ENCODE peak calls at places on chromosomes 1 and 21, in four cellular contexts. K, C, Z and H are unnamed samples.
A peak's percentile ranks its signal among the peaks of the same experiment; 100 is the strongest.

GRCh38 chr1:174114106-174114505 is 45.2 kb upstream of the RABGAP1L start:
- DNase-seq in K (no peak), C (no peak), Z (no peak), H (no peak)

GRCh38 chr1:201348211-201348566 is 29.3 kb downstream of the TNNT2 start:
- DNase-seq in K (peak; percentile 1), C (peak; percentile 81), Z (no peak), H (peak; percentile 52)

GRCh38 chr1:51433269-51433971 is 85.6 kb downstream of the EPS15 start:
- DNase-seq in K (no peak), C (peak; percentile 20), Z (no peak), H (no peak)

GRCh38 chr1:88549536-88549935 is 134.5 kb upstream of the PKN2 start:
- DNase-seq in K (no peak), C (no peak), Z (no peak), H (no peak)

GRCh38 chr21:16633851-16634521 is 878.9 kb upstream of the CXADR start:
- DNase-seq in K (no peak), C (no peak), Z (no peak), H (no peak)

GRCh38 chr1:225700164-225700740 is 47.3 kb upstream of the ENAH start:
- DNase-seq in K (no peak), C (no peak), Z (no peak), H (no peak)

GRCh38 chr1:15426492-15427279 is 11.6 kb upstream of the CTRC start:
- DNase-seq in K (no peak), C (peak; percentile 52), Z (no peak), H (no peak)

GRCh38 chr1:28195780-28196179 is 19.3 kb upstream of the PTAFR start:
- DNase-seq in K (no peak), C (peak; percentile 14), Z (no peak), H (no peak)

GRCh38 chr1:45850017-45850416 is 46.6 kb downstream of the MAST2 start:
- DNase-seq in K (no peak), C (no peak), Z (no peak), H (no peak)

GRCh38 chr1:101697057-101697456 is 299.7 kb downstream of the OLFM3 start:
- DNase-seq in K (no peak), C (no peak), Z (no peak), H (no peak)

GRCh38 chr1:247013391-247013790 is 5.5 kb upstream of the ZNF695 start:
- DNase-seq in K (no peak), C (no peak), Z (no peak), H (no peak)

GRCh38 chr1:11678442-11678841 is 2.5 kb downstream of the MAD2L2 start:
- DNase-seq in K (no peak), C (no peak), Z (no peak), H (no peak)

GRCh38 chr1:161228032-161228431 is 2.2 kb downstream of the TOMM40L start:
- DNase-seq in K (no peak), C (no peak), Z (no peak), H (no peak)

GRCh38 chr1:211697356-211697755 is 21.9 kb upstream of the NEK2 start:
- DNase-seq in K (no peak), C (no peak), Z (peak; percentile 79), H (no peak)

GRCh38 chr21:42515708-42516502 is 2.3 kb downstream of the SLC37A1 start:
- DNase-seq in K (no peak), C (no peak), Z (no peak), H (no peak)
- TF ChIP-seq SPI1 in K (no peak), C (no peak), Z (no peak), H (no peak)

GRCh38 chr1:87333692-87334347 is 5.1 kb downstream of the LMO4 start:
- DNase-seq in K (no peak), C (no peak), Z (no peak), H (no peak)
- TF ChIP-seq SPI1 in K (no peak), C (no peak), Z (no peak), H (no peak)

DNA sequence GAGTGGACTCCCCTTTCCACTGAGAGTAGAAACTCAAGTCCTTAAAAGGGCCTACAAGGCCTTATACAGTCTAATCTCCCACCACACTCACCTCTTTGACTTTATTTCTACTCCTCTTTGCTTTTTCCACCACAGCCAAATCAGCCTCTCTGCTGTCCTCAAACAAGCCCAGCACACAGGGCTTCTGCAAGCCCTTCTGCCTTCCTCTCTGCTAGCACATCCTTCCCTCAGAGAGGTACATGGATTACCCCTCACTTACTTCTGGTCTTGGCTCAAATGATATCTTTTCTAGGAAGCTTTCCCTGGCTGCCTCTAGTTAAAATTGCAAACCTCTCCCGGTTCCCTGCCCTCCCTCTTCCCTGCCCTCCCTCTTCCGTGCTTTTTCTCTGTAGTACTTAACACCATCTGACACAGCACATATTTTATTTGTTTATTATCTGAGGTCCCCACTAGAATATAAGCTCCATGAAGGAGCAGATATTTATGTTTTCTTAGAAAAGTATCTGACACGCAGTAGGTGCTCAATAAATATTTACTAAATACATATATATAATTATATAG is 1.7 kb downstream of the LYST start:
- DNase-seq in K (no peak), C (no peak), Z (no peak), H (no peak)
- TF ChIP-seq SPI1 in K (peak; percentile 22), C (no peak), Z (no peak), H (no peak)

GRCh38 chr21:34913786-34914185 is 135.3 kb downstream of the RUNX1 start:
- DNase-seq in K (no peak), C (no peak), Z (no peak), H (no peak)
- TF ChIP-seq SPI1 in K (no peak), C (no peak), Z (no peak), H (no peak)

GRCh38 chr1:107648071-107648470 is 316.9 kb downstream of the VAV3 start:
- DNase-seq in K (no peak), C (no peak), Z (no peak), H (no peak)
- TF ChIP-seq SPI1 in K (no peak), C (no peak), Z (no peak), H (no peak)

GRCh38 chr1:81545734-81546133 is 255.0 kb upstream of the ADGRL2 start:
- DNase-seq in K (no peak), C (no peak), Z (no peak), H (no peak)
- TF ChIP-seq SPI1 in K (no peak), C (no peak), Z (no peak), H (no peak)